ENCODE peak calls at places on chromosome 3, in five cellular contexts. U is HepG2, G is H1, A is K562, D is A549. R is an unnamed sample.

GRCh38 chr3:51297333-51297732 is 87.8 kb upstream of the MANF start:
- DNase-seq in D (no peak), A (no peak), U (no peak), G (no peak), R (no peak)

GRCh38 chr3:171000281-171000680 is 26.2 kb downstream of the SLC2A2 start:
- DNase-seq in U (no peak), G (no peak), D (no peak), A (no peak), R (peak)

GRCh38 chr3:117355566-117355965 is 646.0 kb downstream of the TUSC7 start:
- DNase-seq in D (peak), A (peak), G (peak), U (peak), R (peak)

GRCh38 chr3:32257641-32258438 is 19.4 kb downstream of the CMTM8 start:
- DNase-seq in G (no peak), A (no peak), U (no peak), D (no peak), R (no peak)

GRCh38 chr3:105527538-105527937 is 160.8 kb downstream of the ALCAM start:
- DNase-seq in U (no peak), D (no peak), A (no peak), G (no peak), R (no peak)

GRCh38 chr3:159616234-159616825 is 372.3 kb upstream of the IL12A start:
- DNase-seq in U (no peak), G (peak), D (peak), A (no peak), R (peak)

GRCh38 chr3:129261850-129262249 is 12.4 kb downstream of the COPG1 start:
- DNase-seq in A (no peak), U (no peak), G (no peak), D (no peak), R (no peak)

GRCh38 chr3:28915711-28916481 is 365.0 kb upstream of the RBMS3 start:
- DNase-seq in A (no peak), U (no peak), G (no peak), D (peak), R (peak)

GRCh38 chr3:37707428-37708372 is 154.0 kb upstream of the CTDSPL start:
- DNase-seq in A (no peak), D (no peak), U (no peak), G (no peak), R (no peak)

GRCh38 chr3:137692803-137693431 is 71.2 kb upstream of the SOX14 start:
- DNase-seq in U (peak), D (no peak), G (peak), A (peak), R (no peak)

GRCh38 chr3:57556459-57557087 is 499 bp downstream of the PDE12 start:
- DNase-seq in D (peak), G (peak), U (no peak), A (no peak), R (no peak)

GRCh38 chr3:195895900-195896360 is 12.4 kb downstream of the TNK2 start:
- DNase-seq in D (peak), G (peak), U (no peak), A (peak), R (no peak)

GRCh38 chr3:111128884-111129283 is 57.3 kb downstream of the NECTIN3 start:
- DNase-seq in D (no peak), U (no peak), G (no peak), A (no peak), R (peak)

GRCh38 chr3:186722457-186722856 is 5.3 kb downstream of the KNG1 start:
- DNase-seq in U (peak), G (peak), D (peak), A (no peak), R (no peak)

GRCh38 chr3:61847784-61848462 is 286.6 kb downstream of the PTPRG start:
- DNase-seq in G (no peak), A (no peak), U (peak), D (no peak), R (no peak)

GRCh38 chr3:94787734-94788133 is 724.9 kb downstream of the NSUN3 start:
- DNase-seq in D (no peak), A (no peak), U (no peak), G (no peak), R (no peak)

GRCh38 chr3:125202197-125202596 is 10.4 kb downstream of the SLC12A8 start:
- DNase-seq in A (no peak), U (no peak), G (no peak), D (no peak), R (peak)

GRCh38 chr3:120983841-120984240 is 75.8 kb downstream of the STXBP5L start:
- DNase-seq in G (no peak), U (no peak), D (no peak), A (no peak), R (no peak)

GRCh38 chr3:99114565-99115291 is 213.2 kb upstream of the DCBLD2 start:
- DNase-seq in U (peak), G (peak), A (no peak), D (no peak), R (peak)

GRCh38 chr3:13133471-13133981 is 60.3 kb upstream of the IQSEC1 start:
- DNase-seq in G (no peak), U (no peak), A (no peak), D (no peak), R (no peak)

GRCh38 chr3:10142707-10143560 is 1.4 kb downstream of the VHL start:
- DNase-seq in G (no peak), A (peak), U (no peak), D (peak), R (no peak)

GRCh38 chr3:37987751-37988179 is 2.8 kb upstream of the VILL start:
- DNase-seq in D (no peak), U (no peak), A (no peak), G (no peak), R (peak)

GRCh38 chr3:2851835-2852234 is 258.3 kb downstream of the IL5RA start:
- DNase-seq in D (no peak), U (no peak), A (no peak), G (no peak), R (no peak)

GRCh38 chr3:127820871-127821853 is 1.2 kb downstream of the MGLL start:
- DNase-seq in A (peak), G (no peak), U (no peak), D (no peak), R (peak)

GRCh38 chr3:8328971-8329370 is 172.7 kb upstream of the LMCD1 start:
- DNase-seq in G (no peak), D (no peak), A (no peak), U (no peak), R (no peak)

GRCh38 chr3:196667056-196667844 is 27.8 kb downstream of the NRROS start:
- DNase-seq in G (no peak), U (no peak), D (no peak), A (no peak), R (no peak)

GRCh38 chr3:104951426-104951825 is 415.3 kb upstream of the ALCAM start:
- DNase-seq in A (no peak), D (no peak), G (no peak), U (no peak), R (peak)

GRCh38 chr3:98740324-98740723 is 22.8 kb upstream of the ST3GAL6 start:
- DNase-seq in A (no peak), G (no peak), U (no peak), D (no peak), R (no peak)

GRCh38 chr3:177917234-177917861 is 618.9 kb upstream of the KCNMB2 start:
- DNase-seq in A (no peak), D (no peak), U (no peak), G (no peak), R (no peak)
- H3K27ac ChIP-seq in A (no peak), D (no peak), U (no peak), G (no peak), R (no peak)

GRCh38 chr3:156050918-156051317 is 69.5 kb upstream of the KCNAB1 start:
- DNase-seq in A (peak), D (no peak), G (no peak), U (no peak), R (peak)
- TF ChIP-seq MAFK in A (peak), D (peak), G (peak), U (peak), R (peak)

DNA sequence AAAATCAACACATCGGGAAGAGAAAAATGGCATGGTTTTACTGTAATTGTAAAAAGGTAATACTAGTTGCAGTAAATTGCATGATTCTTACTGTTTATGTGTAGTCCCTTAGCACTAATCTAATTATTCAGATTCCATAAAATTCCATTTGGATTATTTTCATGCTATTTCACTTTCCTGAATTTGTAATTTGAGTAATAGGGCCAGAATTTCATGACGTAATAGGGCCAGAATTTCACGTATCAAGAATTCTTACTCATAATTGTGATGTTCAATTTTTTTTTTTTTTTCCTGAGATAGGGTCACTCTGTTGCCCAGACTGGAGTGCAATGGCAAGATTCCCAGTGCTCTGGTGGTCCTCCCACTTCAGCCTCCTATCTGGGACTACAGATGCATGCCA is 2.9 kb upstream of the U2SURP start:
- DNase-seq in A (no peak), G (no peak), U (no peak), D (no peak), R (peak)
- H3K27ac ChIP-seq in A (peak), G (no peak), U (peak), D (no peak), R (no peak)

GRCh38 chr3:102089904-102090492 is 240.7 kb downstream of the NFKBIZ start:
- DNase-seq in U (no peak), G (no peak), A (no peak), D (peak), R (peak)

GRCh38 chr3:102091358-102091757 is 242.0 kb downstream of the NFKBIZ start:
- DNase-seq in U (no peak), D (no peak), A (no peak), G (no peak), R (no peak)

GRCh38 chr3:102089182-102089581 is 239.9 kb downstream of the NFKBIZ start:
- DNase-seq in G (no peak), D (no peak), A (no peak), U (no peak), R (no peak)

GRCh38 chr3:102092617-102093466 is 243.5 kb downstream of the NFKBIZ start:
- DNase-seq in A (no peak), G (no peak), D (no peak), U (no peak), R (peak)

DNA sequence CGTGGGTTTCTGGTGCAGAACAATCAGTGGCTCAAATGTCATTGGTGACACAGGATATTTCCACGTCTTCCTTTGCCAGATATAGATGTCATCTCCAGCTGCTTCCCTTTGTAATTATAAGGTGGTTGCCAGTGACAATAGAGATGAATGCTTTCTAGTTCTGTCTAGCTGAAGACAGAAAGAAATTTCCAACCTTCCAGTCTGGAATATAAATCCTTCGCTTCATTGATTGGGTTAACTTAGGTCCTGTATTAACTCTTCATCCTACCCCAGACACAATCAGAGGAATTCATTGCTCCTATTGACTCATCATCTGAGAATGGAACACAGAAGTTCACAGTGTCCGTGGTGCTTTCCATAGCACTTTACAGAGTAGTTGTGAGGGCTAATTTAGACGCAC is 241.3 kb downstream of the NFKBIZ start:
- DNase-seq in D (no peak), U (no peak), G (no peak), A (no peak), R (peak)
- TF ChIP-seq MAFK in D (no peak), U (no peak), G (no peak), A (no peak), R (no peak)

GRCh38 chr3:53708001-53708621 is 138.1 kb downstream of the CHDH start:
- DNase-seq in U (no peak), G (peak), D (no peak), A (no peak), R (no peak)
- H3K27ac ChIP-seq in U (no peak), G (no peak), D (peak), A (no peak), R (no peak)

DNA sequence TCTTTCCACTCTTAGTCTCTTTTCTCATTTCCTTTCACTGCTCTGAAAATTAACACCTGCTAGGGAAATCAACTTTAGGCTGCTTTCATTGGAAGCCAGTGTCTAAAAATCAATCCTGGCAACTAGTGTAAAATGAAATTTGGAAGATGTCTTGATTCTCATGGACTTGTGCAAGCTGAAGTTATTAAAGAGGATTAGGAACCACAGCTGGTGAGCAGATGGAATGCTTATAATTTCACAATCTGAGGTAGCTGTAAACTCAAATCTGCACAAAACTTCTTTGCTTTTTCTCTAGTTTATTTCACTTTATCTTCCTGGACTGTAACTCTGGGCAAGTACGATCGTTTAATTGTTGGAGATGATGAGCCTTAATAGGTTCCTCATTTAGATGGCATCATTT is 175.6 kb downstream of the GHSR start:
- DNase-seq in G (no peak), U (no peak), D (no peak), A (no peak), R (peak)
- TF ChIP-seq MAFK in G (no peak), U (no peak), D (no peak), A (no peak), R (no peak)

GRCh38 chr3:123444023-123444422 is 4.9 kb downstream of the ADCY5 start:
- DNase-seq in G (no peak), D (no peak), A (no peak), U (no peak), R (no peak)
- H3K27ac ChIP-seq in G (no peak), D (no peak), A (no peak), U (no peak), R (no peak)

GRCh38 chr3:133295199-133295901 is 104.5 kb upstream of the BFSP2 start:
- DNase-seq in U (no peak), D (no peak), G (no peak), A (no peak), R (peak)
- TF ChIP-seq MAFK in U (no peak), D (no peak), G (no peak), A (no peak), R (peak)